ENCODE peak calls at places on chromosomes 6 and 20, in nine cellular contexts. H is WERI-Rb-1, C is epithelial cell of esophagus, N is MM.1S, A is endothelial cell, J is osteoblast, Y is kidney epithelial cell, Z is dorsolateral prefrontal cortex, G is left lung. F is an unnamed sample.

GRCh38 chr20:52439385-52439784 is 247.8 kb upstream of the ZFP64 start:
- DNase-seq in N (no peak), J (no peak), A (no peak), Z (no peak), C (no peak), H (no peak), Y (no peak), G (no peak), F (no peak)

GRCh38 chr20:36238153-36238552 is 1.9 kb downstream of the AAR2 start:
- DNase-seq in G (no peak), A (no peak), Z (no peak), C (no peak), Y (no peak), J (no peak), N (no peak), H (no peak), F (no peak)

GRCh38 chr20:1185781-1186334 is 1.1 kb upstream of the TMEM74B start:
- DNase-seq in Z (no peak), H (peak; percentile 73), C (peak; percentile 61), A (peak; percentile 80), Y (no peak), N (peak; percentile 69), J (peak; percentile 93), G (no peak), F (peak; percentile 16)

GRCh38 chr6:56725257-56725656 is 82.6 kb upstream of the DST start:
- DNase-seq in Y (no peak), A (no peak), G (no peak), J (no peak), C (no peak), H (no peak), N (no peak), Z (no peak), F (no peak)

GRCh38 chr6:159525445-159526031 is 167.5 kb downstream of the SOD2 start:
- DNase-seq in Y (no peak), C (no peak), Z (no peak), G (no peak), N (no peak), J (no peak), A (no peak), H (no peak), F (no peak)

GRCh38 chr6:92352130-92352529 is 1067.2 kb downstream of the EPHA7 start:
- DNase-seq in G (no peak), J (no peak), H (no peak), Y (no peak), Z (no peak), C (no peak), N (peak; percentile 18), A (no peak), F (no peak)

GRCh38 chr6:88614306-88614877 is 349.0 kb downstream of the RNGTT start:
- DNase-seq in A (no peak), C (no peak), N (no peak), Y (no peak), J (no peak), G (no peak), H (no peak), Z (no peak), F (no peak)

GRCh38 chr6:108432792-108433191 is 127.9 kb upstream of the FOXO3 start:
- DNase-seq in J (no peak), Y (no peak), C (no peak), G (no peak), H (no peak), Z (no peak), N (no peak), A (no peak), F (no peak)

GRCh38 chr6:14382381-14383236 is 265.0 kb downstream of the CD83 start:
- DNase-seq in H (no peak), G (no peak), C (no peak), Y (no peak), Z (no peak), N (peak; percentile 85), A (no peak), J (no peak), F (no peak)

GRCh38 chr6:14381225-14381887 is 263.8 kb downstream of the CD83 start:
- DNase-seq in A (no peak), Z (no peak), Y (no peak), C (no peak), N (no peak), J (no peak), H (no peak), G (no peak), F (no peak)

GRCh38 chr6:14386263-14386981 is 268.9 kb downstream of the CD83 start:
- DNase-seq in J (no peak), H (no peak), Z (no peak), G (no peak), A (no peak), Y (no peak), N (peak; percentile 37), C (no peak), F (no peak)

GRCh38 chr6:14383393-14384174 is 266.0 kb downstream of the CD83 start:
- DNase-seq in H (no peak), Y (no peak), A (no peak), Z (no peak), J (no peak), N (no peak), G (no peak), C (no peak), F (no peak)

DNA sequence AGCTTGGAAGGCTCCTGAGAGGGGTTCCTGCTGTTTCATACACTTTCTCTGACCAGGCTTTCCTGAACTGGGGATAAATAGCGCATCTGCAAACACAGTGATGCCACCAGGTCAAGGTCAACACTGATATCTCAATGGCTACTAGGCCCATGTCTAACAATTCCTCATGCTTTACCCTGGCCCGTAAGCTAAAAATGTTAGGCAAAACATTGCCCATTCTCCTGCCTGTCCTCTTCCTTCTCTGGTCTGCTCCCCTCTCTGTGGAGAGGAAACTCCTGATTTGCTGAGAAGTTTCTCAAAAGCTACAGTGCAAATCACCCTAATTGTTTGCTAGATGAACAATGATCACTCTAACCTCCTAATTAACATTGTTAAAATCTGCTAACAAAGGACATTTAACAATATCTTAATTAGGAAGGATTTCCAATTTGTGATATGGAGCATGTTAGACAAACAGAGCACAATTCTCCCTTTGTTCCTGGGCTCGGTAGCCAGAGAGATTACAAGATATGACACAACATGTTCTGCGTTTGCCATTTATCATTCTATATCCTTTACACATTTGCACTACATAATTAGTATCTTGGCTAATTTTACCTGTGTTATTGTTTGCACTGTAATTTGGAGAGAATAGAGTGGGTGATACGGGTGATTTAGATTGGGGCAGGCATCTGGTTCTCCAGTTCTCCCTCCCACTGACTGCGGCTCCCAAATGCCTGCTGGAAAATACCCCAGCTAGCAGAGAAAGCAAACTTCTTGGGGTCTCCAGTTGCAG is 266.8 kb downstream of the CD83 start:
- DNase-seq in N (no peak), J (no peak), A (no peak), Y (no peak), G (no peak), C (no peak), Z (no peak), H (no peak), F (peak; percentile 19)
- TF ChIP-seq CTCF in N (no peak), J (no peak), A (no peak), Y (no peak), G (no peak), C (no peak), Z (no peak), H (no peak), F (no peak)

GRCh38 chr6:153001767-153002612 is 519 bp downstream of the MTRF1L start:
- DNase-seq in Y (no peak), A (no peak), J (no peak), H (no peak), C (peak; percentile 20), G (no peak), N (no peak), Z (no peak), F (no peak)

GRCh38 chr6:153000243-153000642 is 2.3 kb downstream of the MTRF1L start:
- DNase-seq in H (no peak), J (no peak), A (no peak), C (no peak), Z (no peak), Y (no peak), G (no peak), N (no peak), F (no peak)

GRCh38 chr6:153003294-153003645 is 761 bp upstream of the MTRF1L start:
- DNase-seq in H (no peak), G (no peak), N (no peak), Y (peak; percentile 2), Z (no peak), C (peak; percentile 40), A (peak; percentile 10), J (no peak), F (peak; percentile 47)

DNA sequence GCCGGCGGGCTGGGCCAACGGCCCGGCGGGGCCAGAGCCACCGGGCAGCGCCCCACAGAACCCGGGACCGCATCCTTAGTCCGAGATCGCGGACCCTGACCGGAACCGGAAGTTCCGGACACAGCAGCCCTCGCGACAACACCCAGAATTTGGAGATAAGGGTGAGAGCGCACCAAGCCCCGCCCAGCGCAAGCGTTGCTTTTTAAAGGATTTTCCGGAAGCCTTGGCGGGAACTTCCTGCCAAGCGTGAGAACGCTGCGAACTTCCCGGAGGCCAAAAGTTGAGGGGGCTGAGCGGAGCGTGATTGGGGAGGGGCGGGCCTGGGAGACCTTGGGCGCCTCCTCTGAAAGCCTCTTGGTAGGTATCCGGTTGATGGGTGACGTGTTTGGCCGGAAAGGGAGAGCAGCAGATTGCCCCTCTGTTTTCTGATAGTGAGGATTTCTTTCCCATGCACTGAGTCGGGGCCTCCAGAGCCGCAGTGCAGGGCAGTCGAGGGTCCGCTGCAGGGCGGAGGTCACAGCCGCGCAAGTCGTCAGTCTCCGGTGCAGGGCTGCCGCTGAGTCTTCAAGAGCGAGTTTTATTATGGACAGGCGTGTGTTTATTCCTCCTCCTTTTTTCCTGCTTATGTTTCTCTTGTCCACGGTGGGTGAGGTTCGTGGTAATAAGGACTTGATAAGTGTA is at the start of gene MTRF1L:
- DNase-seq in G (peak; percentile 96), A (peak; percentile 91), J (peak; percentile 93), H (peak; percentile 96), Y (peak; percentile 90), C (peak; percentile 95), Z (peak; percentile 96), N (peak; percentile 89), F (peak; percentile 95)
- TF ChIP-seq CTCF in G (no peak), A (no peak), J (no peak), H (no peak), Y (no peak), C (no peak), Z (peak; percentile 11), N (no peak), F (peak; percentile 1)

GRCh38 chr20:32680544-32681174 is 6.9 kb upstream of the C20orf203 start:
- DNase-seq in A (no peak), Z (no peak), H (no peak), J (peak; percentile 43), C (no peak), Y (no peak), G (no peak), N (no peak), F (no peak)

GRCh38 chr20:32685541-32686529 is 12.1 kb upstream of the C20orf203 start:
- DNase-seq in H (peak; percentile 67), Y (no peak), N (no peak), J (peak; percentile 89), C (peak; percentile 88), A (no peak), Z (peak; percentile 32), G (no peak), F (no peak)

GRCh38 chr20:32678948-32679347 is 5.2 kb upstream of the C20orf203 start:
- DNase-seq in C (no peak), A (no peak), N (no peak), J (peak; percentile 50), G (no peak), H (no peak), Z (peak; percentile 90), Y (no peak), F (no peak)

GRCh38 chr20:32682508-32682987 is 8.8 kb upstream of the C20orf203 start:
- DNase-seq in C (no peak), G (no peak), N (no peak), J (peak; percentile 22), Z (no peak), H (no peak), Y (no peak), A (no peak), F (no peak)

DNA sequence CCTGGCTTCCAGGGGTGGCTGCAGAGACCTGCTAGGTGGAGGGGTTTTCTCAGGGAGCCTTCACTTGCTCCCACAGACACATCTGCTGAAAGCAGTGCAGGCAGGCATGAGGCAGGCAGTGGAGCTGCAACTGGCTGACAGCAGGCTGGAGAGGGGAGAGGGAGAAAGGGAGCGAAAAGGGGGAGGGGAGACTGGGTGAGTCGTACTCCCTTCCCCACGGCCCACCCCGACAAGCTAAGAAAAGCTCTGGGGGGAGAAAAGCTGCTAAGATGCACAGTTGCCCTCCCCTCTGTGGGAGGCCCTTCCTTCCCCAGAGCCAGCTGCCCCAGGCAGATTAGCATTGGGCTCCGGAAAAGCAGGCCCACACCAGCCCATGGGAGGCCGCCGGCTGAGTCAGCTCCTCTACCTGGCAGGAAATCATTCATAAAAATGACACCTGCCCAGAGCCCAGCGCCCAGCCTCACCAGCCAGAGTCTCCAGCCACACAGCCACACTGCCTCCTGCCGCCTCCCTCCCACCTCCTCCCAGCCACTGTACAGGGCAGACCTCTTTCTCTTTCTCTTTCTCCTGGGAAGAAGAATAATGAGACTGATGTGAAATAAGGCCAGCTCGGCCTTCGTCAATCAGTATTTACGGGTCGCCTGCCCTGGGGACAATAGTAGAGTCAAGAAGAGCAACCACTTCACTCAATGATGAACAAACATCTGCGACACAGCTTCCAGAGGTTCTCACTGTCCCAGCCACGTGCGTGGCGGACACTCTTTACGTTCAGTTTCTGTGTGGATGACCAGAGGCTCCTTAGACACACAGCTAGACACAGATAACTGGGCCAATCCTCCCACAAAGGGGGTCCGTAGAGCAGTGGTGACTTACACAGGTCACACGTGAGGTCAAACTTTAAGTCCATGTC is 7.7 kb upstream of the C20orf203 start:
- DNase-seq in N (peak; percentile 95), H (peak; percentile 92), G (no peak), Y (peak; percentile 32), C (peak; percentile 88), A (peak; percentile 49), J (peak; percentile 68), Z (peak; percentile 49), F (peak; percentile 78)
- TF ChIP-seq CTCF in N (peak; percentile 7), H (no peak), G (no peak), Y (no peak), C (no peak), A (no peak), J (no peak), Z (no peak), F (no peak)

DNA sequence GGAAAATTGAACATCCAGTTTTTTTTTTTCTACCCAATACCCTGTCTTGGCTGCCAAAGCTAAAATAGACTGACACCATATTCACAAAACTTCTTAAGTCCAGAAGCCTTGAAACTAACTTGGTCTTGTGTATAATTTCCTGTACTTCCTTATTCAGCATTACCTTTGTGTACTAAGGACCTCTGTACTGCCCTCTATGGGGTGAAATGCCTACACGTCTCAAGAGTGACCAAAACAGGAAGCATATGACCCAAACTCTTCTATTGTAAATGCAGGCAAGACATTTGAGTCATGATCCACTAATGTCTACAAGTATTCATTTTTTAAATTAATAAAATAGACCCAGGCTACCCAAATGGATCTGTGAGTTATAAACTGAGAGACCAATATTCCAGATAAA is 50.4 kb downstream of the HMGCLL1 start:
- DNase-seq in C (peak; percentile 72), Y (peak; percentile 31), G (no peak), A (peak; percentile 14), Z (no peak), J (no peak), N (peak; percentile 78), H (peak; percentile 23), F (peak; percentile 44)
- TF ChIP-seq CTCF in C (peak; percentile 53), Y (peak; percentile 47), G (no peak), A (peak; percentile 33), Z (no peak), J (peak; percentile 48), N (peak; percentile 57), H (peak; percentile 54), F (peak; percentile 67)